ENCODE peak calls at places on chromosomes 1 and 21, in seven cellular contexts. E, U, Y, C, T, W and Q are unnamed samples.

GRCh38 chr1:7579831-7580804 is 191.0 kb upstream of the VAMP3 start:
- DNase-seq in E (no peak), U (no peak), Y (no peak), C (peak), T (no peak), W (no peak), Q (no peak)

GRCh38 chr1:6097117-6097595 is 51.5 kb downstream of the KCNAB2 start:
- DNase-seq in E (no peak), U (no peak), Y (no peak), C (peak), T (no peak), W (no peak), Q (no peak)

GRCh38 chr1:178031856-178032320 is 62.0 kb upstream of the RASAL2 start:
- DNase-seq in E (peak), U (peak), Y (peak), C (peak), T (peak), W (peak), Q (no peak)

GRCh38 chr21:38853421-38853919 is 47.7 kb downstream of the ETS2 start:
- DNase-seq in E (no peak), U (no peak), Y (no peak), C (no peak), T (peak), W (no peak), Q (no peak)

GRCh38 chr1:149978547-149979023 is 31.9 kb downstream of the OTUD7B start:
- DNase-seq in E (peak), U (no peak), Y (no peak), C (no peak), T (peak), W (no peak), Q (no peak)

GRCh38 chr1:219365435-219365834 is 191.8 kb downstream of the LYPLAL1 start:
- DNase-seq in E (no peak), U (no peak), Y (no peak), C (no peak), T (peak), W (no peak), Q (no peak)

GRCh38 chr21:32360401-32360981 is 32.3 kb downstream of the URB1 start:
- DNase-seq in E (no peak), U (no peak), Y (no peak), C (no peak), T (no peak), W (no peak), Q (no peak)

GRCh38 chr1:112505400-112505785 is 3.4 kb upstream of the WNT2B start:
- DNase-seq in E (no peak), U (no peak), Y (no peak), C (no peak), T (no peak), W (no peak), Q (no peak)

GRCh38 chr21:41350436-41351155 is 11.2 kb upstream of the MX2 start:
- DNase-seq in E (no peak), U (no peak), Y (no peak), C (no peak), T (no peak), W (no peak), Q (no peak)

GRCh38 chr1:54577612-54578011 is 29.6 kb downstream of the ACOT11 start:
- DNase-seq in E (peak), U (no peak), Y (no peak), C (peak), T (peak), W (no peak), Q (no peak)

GRCh38 chr1:26203642-26204318 is 13.4 kb downstream of the CATSPER4 start:
- DNase-seq in E (no peak), U (no peak), Y (no peak), C (no peak), T (no peak), W (no peak), Q (no peak)

GRCh38 chr21:27700974-27701614 is 734.2 kb upstream of the ADAMTS5 start:
- DNase-seq in E (peak), U (peak), Y (peak), C (peak), T (peak), W (peak), Q (peak)

GRCh38 chr1:231040019-231040799 is at the start of gene FAM89A:
- DNase-seq in E (peak), U (peak), Y (no peak), C (peak), T (peak), W (peak), Q (peak)

GRCh38 chr1:160997323-160998038 is 23.5 kb downstream of the F11R start:
- DNase-seq in E (peak), U (peak), Y (peak), C (no peak), T (peak), W (no peak), Q (peak)

GRCh38 chr1:92817986-92818764 is 13.7 kb upstream of the RPL5 start:
- DNase-seq in E (no peak), U (no peak), Y (no peak), C (no peak), T (no peak), W (no peak), Q (peak)

GRCh38 chr1:21955474-21956281 is 18.6 kb upstream of the HSPG2 start:
- DNase-seq in E (no peak), U (no peak), Y (no peak), C (peak), T (no peak), W (no peak), Q (no peak)

GRCh38 chr1:227944931-227945890 is 2.5 kb downstream of the WNT9A start:
- DNase-seq in E (no peak), U (no peak), Y (no peak), C (peak), T (no peak), W (no peak), Q (peak)

GRCh38 chr1:155063550-155064108 is at the start of gene EFNA4:
- DNase-seq in E (peak), U (peak), Y (no peak), C (peak), T (peak), W (peak), Q (peak)

GRCh38 chr1:3779912-3780416 is 7.4 kb downstream of the SMIM1 start:
- DNase-seq in E (no peak), U (no peak), Y (no peak), C (no peak), T (no peak), W (no peak), Q (no peak)

GRCh38 chr1:184792450-184792969 is 37.9 kb upstream of the EDEM3 start:
- DNase-seq in E (peak), U (no peak), Y (peak), C (peak), T (peak), W (no peak), Q (no peak)

GRCh38 chr1:98662354-98662665 is 789 bp downstream of the SNX7 start:
- DNase-seq in E (no peak), U (no peak), Y (no peak), C (no peak), T (no peak), W (no peak), Q (no peak)